ENCODE peak calls at places on chromosome 19, in five cellular contexts. V, N, I, Y and B are unnamed samples.

GRCh38 chr19:58154287-58154678 is 3.7 kb upstream of the ZNF329 start:
- DNase-seq in I (no peak), V (no peak), N (no peak), Y (peak), B (peak)

GRCh38 chr19:54426291-54426918 is 11.1 kb downstream of the TTYH1 start:
- DNase-seq in N (no peak), Y (no peak), V (no peak), I (no peak), B (no peak)

GRCh38 chr19:48645652-48646191 is at the start of gene CA11:
- DNase-seq in N (no peak), I (no peak), V (no peak), Y (no peak), B (no peak)

GRCh38 chr19:58408152-58409009 is at the start of gene ZNF584:
- DNase-seq in N (peak), I (peak), V (peak), Y (peak), B (peak)

GRCh38 chr19:4730740-4731171 is 7.1 kb upstream of the DPP9 start:
- DNase-seq in V (no peak), I (peak), Y (peak), N (no peak), B (no peak)

GRCh38 chr19:6101291-6101690 is 9.0 kb downstream of the RFX2 start:
- DNase-seq in I (no peak), N (no peak), V (no peak), Y (no peak), B (no peak)

GRCh38 chr19:48123907-48124675 is 13.5 kb upstream of the PLA2G4C start:
- DNase-seq in I (no peak), V (no peak), Y (peak), N (peak), B (no peak)

GRCh38 chr19:16001481-16002312 is 52.9 kb downstream of the OR10H4 start:
- DNase-seq in N (peak), I (no peak), V (no peak), Y (peak), B (peak)

GRCh38 chr19:49855676-49856573 is 5.0 kb downstream of the PTOV1 start:
- DNase-seq in I (no peak), Y (no peak), N (no peak), V (no peak), B (no peak)